ENCODE peak calls at places on chromosomes 13 and 19, in four cellular contexts. C, G, A and J are unnamed samples.

GRCh38 chr13:48892311-48892710 is 83.4 kb upstream of the FNDC3A start:
- DNase-seq in C (no peak), G (no peak), A (peak), J (no peak)

GRCh38 chr13:76965759-76966421 is 17.6 kb downstream of the ACOD1 start:
- DNase-seq in C (no peak), G (peak), A (peak), J (peak)

GRCh38 chr13:43564941-43565340 is 221.8 kb downstream of the ENOX1 start:
- DNase-seq in C (no peak), G (no peak), A (no peak), J (no peak)

GRCh38 chr13:84896128-84896527 is 903.1 kb downstream of the SLITRK6 start:
- DNase-seq in C (no peak), G (no peak), A (peak), J (no peak)

GRCh38 chr13:98937911-98938381 is 39.9 kb downstream of the DOCK9 start:
- DNase-seq in C (no peak), G (no peak), A (no peak), J (no peak)

GRCh38 chr19:4063369-4064072 is 3.2 kb downstream of the ZBTB7A start:
- DNase-seq in C (no peak), G (no peak), A (no peak), J (no peak)

GRCh38 chr19:42277821-42278809 is 9.1 kb downstream of the CIC start:
- DNase-seq in C (no peak), G (peak), A (no peak), J (peak)

GRCh38 chr13:27797228-27797624 is 4.9 kb downstream of the GSX1 start:
- DNase-seq in C (no peak), G (no peak), A (peak), J (no peak)

GRCh38 chr19:42542791-42543190 is 14.5 kb upstream of the CEACAM1 start:
- DNase-seq in C (no peak), G (no peak), A (no peak), J (no peak)

GRCh38 chr19:11480081-11480926 is 542 bp downstream of the ELAVL3 start:
- DNase-seq in C (no peak), G (no peak), A (no peak), J (no peak)

GRCh38 chr19:42169486-42169885 is 37.2 kb upstream of the POU2F2 start:
- DNase-seq in C (no peak), G (no peak), A (no peak), J (no peak)

GRCh38 chr13:20178156-20178555 is 14.6 kb downstream of the GJB2 start:
- DNase-seq in C (no peak), G (no peak), A (no peak), J (no peak)

GRCh38 chr19:16208064-16208759 is 10.5 kb downstream of the AP1M1 start:
- DNase-seq in C (peak), G (no peak), A (no peak), J (peak)

GRCh38 chr13:99542788-99543406 is 41.6 kb downstream of the TM9SF2 start:
- DNase-seq in C (peak), G (no peak), A (no peak), J (no peak)

GRCh38 chr13:76833465-76833864 is 52.7 kb downstream of the KCTD12 start:
- DNase-seq in C (no peak), G (no peak), A (no peak), J (no peak)

GRCh38 chr19:51002542-51003311 is 1.3 kb upstream of the KLK8 start:
- DNase-seq in C (no peak), G (no peak), A (no peak), J (peak)

GRCh38 chr13:68199271-68199670 is 969.1 kb upstream of the PCDH9 start:
- DNase-seq in C (no peak), G (no peak), A (no peak), J (no peak)

GRCh38 chr19:53873451-53874383 is 6.0 kb downstream of the MYADM start:
- DNase-seq in C (no peak), G (no peak), A (no peak), J (no peak)

GRCh38 chr13:110391273-110391672 is 84.2 kb downstream of the COL4A2 start:
- DNase-seq in C (no peak), G (no peak), A (peak), J (no peak)

GRCh38 chr13:110390572-110390971 is 83.5 kb downstream of the COL4A2 start:
- DNase-seq in C (no peak), G (no peak), A (peak), J (no peak)

GRCh38 chr13:110392510-110393233 is 85.6 kb downstream of the COL4A2 start:
- DNase-seq in C (no peak), G (no peak), A (peak), J (no peak)

GRCh38 chr13:110387451-110388140 is 80.5 kb downstream of the COL4A2 start:
- DNase-seq in C (no peak), G (peak), A (peak), J (peak)

GRCh38 chr13:110388141-110388943 is 81.3 kb downstream of the COL4A2 start:
- DNase-seq in C (no peak), G (peak), A (peak), J (peak)
- H3K27ac ChIP-seq in C (no peak), G (peak), A (peak), J (peak)

GRCh38 chr13:110907951-110908898 is 6.6 kb downstream of the ANKRD10 start:
- DNase-seq in C (no peak), G (no peak), A (no peak), J (no peak)
- H3K27ac ChIP-seq in C (no peak), G (no peak), A (no peak), J (peak)

DNA sequence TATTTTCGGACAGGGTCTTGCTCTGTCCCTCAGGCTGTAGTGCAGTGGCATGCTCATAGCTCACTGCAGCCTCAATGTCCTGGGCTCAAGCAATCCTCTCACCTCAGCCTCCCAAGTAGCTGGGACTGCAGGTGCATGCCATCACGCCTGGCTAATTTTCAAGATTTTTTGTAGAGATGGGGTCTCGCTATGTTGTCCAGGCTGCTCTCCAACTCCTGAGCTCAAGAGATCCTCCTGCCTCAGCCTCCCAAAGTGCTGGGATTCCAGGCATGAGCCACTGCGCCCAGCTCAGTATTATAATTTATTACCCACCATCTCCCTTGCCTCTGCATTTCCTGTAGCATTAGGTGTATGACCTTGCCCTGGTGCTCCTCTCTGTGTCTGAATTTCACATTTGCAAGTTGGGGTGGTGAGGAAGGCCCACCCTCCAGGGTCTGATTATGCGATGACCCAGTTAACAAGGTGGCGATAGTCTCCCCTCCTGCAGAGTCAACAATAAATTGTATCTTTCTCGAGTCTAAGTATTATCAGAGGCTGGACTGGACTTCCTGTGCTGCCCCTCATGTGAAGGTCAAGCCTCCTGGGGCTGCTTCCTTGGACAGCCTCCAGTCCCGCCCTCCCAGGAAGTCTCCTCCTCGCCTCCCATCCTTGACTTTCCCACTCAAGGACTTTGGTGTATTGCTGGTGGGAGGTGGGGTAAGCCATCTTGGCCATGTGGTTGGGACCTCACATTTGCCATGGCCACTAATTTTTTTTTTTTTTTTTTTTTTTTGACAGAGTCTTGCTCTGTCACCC is 1.5 kb upstream of the TUBB4A start:
- DNase-seq in C (no peak), G (no peak), A (no peak), J (no peak)
- H3K27ac ChIP-seq in C (no peak), G (no peak), A (no peak), J (no peak)

DNA sequence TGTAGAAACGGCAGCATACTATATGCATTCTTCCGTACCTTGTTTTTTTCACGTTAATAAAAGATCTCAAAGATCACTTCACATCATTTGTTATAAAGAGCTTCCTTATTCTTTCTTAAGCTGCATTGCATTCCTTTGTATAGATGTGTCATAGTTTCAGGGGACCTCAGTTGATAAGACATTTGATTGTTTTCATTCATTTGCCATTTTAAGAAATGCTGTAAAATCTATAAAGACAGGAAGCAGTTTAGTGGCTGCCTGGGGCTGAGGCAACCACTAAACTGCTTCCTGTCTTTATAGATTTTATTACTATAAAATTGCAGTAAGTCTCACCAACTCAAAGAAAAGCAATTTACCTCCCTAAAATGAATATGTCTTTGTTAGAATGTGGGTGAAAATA is 59.4 kb downstream of the ZDHHC20 start:
- DNase-seq in C (no peak), G (no peak), A (peak), J (no peak)
- H3K27ac ChIP-seq in C (no peak), G (no peak), A (peak), J (no peak)

GRCh38 chr19:13606156-13606555 is 99.9 kb upstream of the CACNA1A start:
- DNase-seq in C (no peak), G (no peak), A (no peak), J (no peak)
- H3K27ac ChIP-seq in C (no peak), G (no peak), A (no peak), J (no peak)

GRCh38 chr19:18507727-18508440 is 14.0 kb downstream of the ELL start:
- DNase-seq in C (no peak), G (no peak), A (peak), J (peak)
- H3K27ac ChIP-seq in C (no peak), G (peak), A (no peak), J (peak)

DNA sequence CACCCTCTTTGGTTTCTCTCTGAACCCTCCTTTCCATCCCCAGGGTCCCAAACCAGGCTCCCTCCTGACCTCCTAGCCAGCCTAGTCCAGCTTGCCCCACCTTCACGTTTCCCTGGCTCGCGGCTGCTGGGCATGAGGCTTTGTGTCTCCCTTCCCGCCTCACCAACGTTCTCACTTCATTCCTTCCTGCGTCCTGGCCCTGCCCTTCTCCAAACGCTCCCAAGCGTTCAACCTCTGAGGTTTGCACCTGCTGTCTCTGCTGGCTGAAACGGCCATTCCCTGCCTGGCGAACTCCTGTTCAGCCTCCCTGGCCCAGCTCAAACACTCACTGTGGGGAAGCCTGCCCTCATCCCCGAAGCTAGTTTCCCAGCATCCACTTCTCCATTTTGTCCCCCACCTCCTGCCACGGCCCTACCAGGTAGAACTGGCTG is 12.4 kb downstream of the EPS8L1 start:
- DNase-seq in C (no peak), G (no peak), A (no peak), J (no peak)
- H3K27ac ChIP-seq in C (no peak), G (peak), A (no peak), J (peak)